ENCODE peak calls at places on chromosomes 11 and 22, in eight cellular contexts. Y is activated CD4-positive, alpha-beta T cell treated with anti-CD3 and anti-CD28 coated beads for 36 hours; I is stimulated activated CD4-positive, alpha-beta T cell treated with anti-CD3 and anti-CD28 coated beads, Interleukin-1b, Interleukin-23, amount 100 ng/mL, for 48 hours; U is transverse colon; A is NCI-H510A treated with DMSO at 0.1 percent for 48 hours; G is astrocyte of the spinal cord; D is kidney glomerular epithelial cell; W is iPS DF 19.7. X is an unnamed sample.
A peak's percentile ranks its signal among the peaks of the same experiment; 100 is the strongest.

GRCh38 chr22:38201718-38202436 is at the start of gene MAFF:
- DNase-seq in Y (peak; percentile 97), G (peak; percentile 99), I (peak; percentile 93), U (peak; percentile 98), W (no peak), D (peak; percentile 90), A (peak; percentile 60), X (peak; percentile 99)

GRCh38 chr22:29156507-29156906 is 49.2 kb upstream of the EMID1 start:
- DNase-seq in I (no peak), U (no peak), W (no peak), D (no peak), Y (no peak), A (no peak), G (no peak), X (peak; percentile 51)

GRCh38 chr11:128341280-128341679 is 246.1 kb downstream of the ETS1 start:
- DNase-seq in W (no peak), I (peak; percentile 66), G (no peak), Y (peak; percentile 75), D (no peak), A (no peak), U (no peak), X (no peak)

GRCh38 chr22:19965771-19966709 is 24.4 kb upstream of the TXNRD2 start:
- DNase-seq in D (no peak), A (no peak), U (no peak), G (no peak), I (no peak), W (no peak), Y (no peak), X (no peak)

GRCh38 chr11:109033627-109034340 is 368.9 kb downstream of the DDX10 start:
- DNase-seq in Y (no peak), W (no peak), G (peak; percentile 96), I (no peak), U (no peak), D (peak; percentile 19), A (no peak), X (no peak)

GRCh38 chr11:305834-306211 is 1.8 kb upstream of the IFITM2 start:
- DNase-seq in W (no peak), U (no peak), D (no peak), Y (no peak), I (no peak), G (no peak), A (no peak), X (no peak)

GRCh38 chr22:32142600-32142999 is 16.5 kb downstream of the C22orf42 start:
- DNase-seq in U (no peak), I (no peak), G (no peak), Y (peak; percentile 38), A (no peak), D (no peak), W (no peak), X (no peak)

GRCh38 chr22:46697811-46698515 is 40.1 kb downstream of the CERK start:
- DNase-seq in Y (no peak), I (no peak), D (no peak), W (no peak), A (no peak), G (no peak), U (no peak), X (no peak)

GRCh38 chr11:11078344-11078743 is 220.5 kb upstream of the ZBED5 start:
- DNase-seq in I (no peak), U (no peak), G (peak; percentile 2), D (no peak), A (no peak), W (no peak), Y (no peak), X (no peak)

GRCh38 chr22:28027453-28028448 is 108.7 kb upstream of the PITPNB start:
- DNase-seq in D (peak; percentile 12), Y (no peak), I (no peak), U (no peak), W (no peak), G (peak; percentile 40), A (no peak), X (peak; percentile 73)

GRCh38 chr22:43988960-43989359 is 33.7 kb downstream of the SAMM50 start:
- DNase-seq in D (no peak), G (no peak), W (no peak), I (no peak), U (no peak), A (no peak), Y (no peak), X (no peak)

GRCh38 chr22:30730351-30730750 is 35.7 kb downstream of the OSBP2 start:
- DNase-seq in I (no peak), G (no peak), U (no peak), Y (no peak), W (no peak), D (no peak), A (no peak), X (no peak)

GRCh38 chr11:112481893-112482292 is 221.2 kb upstream of the PLET1 start:
- DNase-seq in Y (no peak), U (no peak), I (no peak), G (no peak), A (no peak), W (no peak), D (no peak), X (no peak)

GRCh38 chr11:61071208-61071681 is 31.0 kb upstream of the CD5 start:
- DNase-seq in U (peak; percentile 32), I (peak; percentile 61), Y (peak; percentile 78), W (no peak), G (no peak), D (no peak), A (no peak), X (peak; percentile 46)

GRCh38 chr11:6457581-6458320 is 16.0 kb downstream of the TRIM3 start:
- DNase-seq in W (no peak), I (no peak), Y (no peak), G (no peak), A (no peak), U (no peak), D (no peak), X (no peak)

GRCh38 chr11:91776660-91777059 is 448.0 kb upstream of the FAT3 start:
- DNase-seq in A (no peak), G (no peak), W (no peak), I (no peak), U (no peak), Y (no peak), D (no peak), X (no peak)

GRCh38 chr11:65215441-65216076 is 33.8 kb downstream of the CAPN1 start:
- DNase-seq in W (no peak), A (no peak), D (no peak), U (no peak), G (no peak), Y (peak; percentile 72), I (peak; percentile 71), X (peak; percentile 56)

GRCh38 chr22:24806663-24807001 is 621 bp downstream of the SGSM1 start:
- DNase-seq in U (no peak), W (no peak), A (no peak), Y (no peak), I (no peak), G (no peak), D (no peak), X (no peak)

GRCh38 chr22:35987487-35987886 is 41.1 kb downstream of the RBFOX2 start:
- DNase-seq in A (no peak), U (no peak), W (no peak), I (no peak), Y (no peak), G (no peak), D (no peak), X (no peak)

GRCh38 chr11:131858495-131858894 is 488.1 kb downstream of the NTM start:
- DNase-seq in W (no peak), A (no peak), G (no peak), I (no peak), Y (no peak), D (no peak), U (no peak), X (no peak)

GRCh38 chr11:859394-860131 is 16.9 kb downstream of the TSPAN4 start:
- DNase-seq in D (no peak), G (peak; percentile 84), W (no peak), A (peak; percentile 27), I (no peak), U (peak; percentile 76), Y (no peak), X (no peak)

GRCh38 chr22:40955516-40955915 is 4.3 kb downstream of the RBX1 start:
- DNase-seq in I (no peak), A (no peak), D (no peak), U (no peak), W (no peak), Y (no peak), G (no peak), X (no peak)

GRCh38 chr11:64500176-64501013 is 90.6 kb upstream of the SLC22A12 start:
- DNase-seq in U (no peak), A (no peak), Y (no peak), I (no peak), W (no peak), D (no peak), G (no peak), X (no peak)

GRCh38 chr11:2208691-2209369 is 37.2 kb upstream of the TH start:
- DNase-seq in A (peak; percentile 6), D (peak; percentile 31), Y (no peak), U (peak; percentile 9), I (no peak), G (no peak), W (no peak), X (peak; percentile 71)

X was measured in cardiac septum.